ENCODE peak calls at places on chromosomes 12 and 14, in nine cellular contexts. Y is mucosa of descending colon, Z is SK-N-SH, W is ovary, T is spleen, N is upper lobe of right lung, J is cardiac muscle cell, P is IMR-90, G is left ventricle myocardium inferior. C is an unnamed sample. For H3K4me1, the result is how much of the 10 kb centered on the place peaks cover.

GRCh38 chr12:31406345-31406744 is 80.4 kb upstream of the SINHCAF start:
- DNase-seq in Y (no peak), Z (no peak), W (no peak), T (no peak), N (no peak), J (no peak), P (peak), G (no peak), C (no peak)

GRCh38 chr12:85065816-85066482 is 29.8 kb downstream of the LRRIQ1 start:
- DNase-seq in Y (no peak), Z (peak), W (no peak), T (no peak), N (no peak), J (no peak), P (no peak), G (no peak), C (no peak)

GRCh38 chr12:124556896-124557501 is 10.4 kb downstream of the NCOR2 start:
- DNase-seq in Y (no peak), Z (peak), W (no peak), T (peak), N (peak), J (no peak), P (no peak), G (no peak), C (no peak)

GRCh38 chr12:104687823-104688573 is 231.2 kb downstream of the CHST11 start:
- DNase-seq in Y (no peak), Z (no peak), W (no peak), T (no peak), N (no peak), J (no peak), P (no peak), G (no peak), C (no peak)

GRCh38 chr14:83297361-83297760 is 1763.7 kb upstream of the SEL1L start:
- DNase-seq in Y (no peak), Z (no peak), W (no peak), T (no peak), N (no peak), J (no peak), P (no peak), G (no peak), C (no peak)

GRCh38 chr14:89408907-89409675 is 7.9 kb downstream of the FOXN3 start:
- DNase-seq in Y (no peak), Z (no peak), W (no peak), T (no peak), N (peak), J (no peak), P (no peak), G (no peak), C (no peak)

GRCh38 chr12:88624911-88625310 is 44.6 kb upstream of the KITLG start:
- DNase-seq in Y (no peak), Z (no peak), W (no peak), T (no peak), N (no peak), J (no peak), P (peak), G (no peak), C (no peak)

GRCh38 chr12:89353188-89353822 is 1.0 kb upstream of the DUSP6 start:
- DNase-seq in Y (peak), Z (peak), W (peak), T (no peak), N (peak), J (peak), P (peak), G (peak), C (no peak)

GRCh38 chr12:114476159-114476558 is 70.2 kb upstream of the TBX5 start:
- DNase-seq in Y (no peak), Z (peak), W (no peak), T (no peak), N (no peak), J (peak), P (peak), G (no peak), C (no peak)

GRCh38 chr12:131916306-131917138 is 12.6 kb upstream of the PUS1 start:
- DNase-seq in Y (no peak), Z (no peak), W (no peak), T (no peak), N (peak), J (no peak), P (no peak), G (no peak), C (no peak)

GRCh38 chr14:96792581-96792980 is 4.6 kb upstream of the VRK1 start:
- DNase-seq in Y (no peak), Z (no peak), W (no peak), T (no peak), N (no peak), J (no peak), P (no peak), G (no peak), C (no peak)

GRCh38 chr12:90124914-90125313 is 416.3 kb upstream of the ATP2B1 start:
- DNase-seq in Y (no peak), Z (no peak), W (no peak), T (peak), N (no peak), J (no peak), P (no peak), G (no peak), C (no peak)

GRCh38 chr12:91769736-91770135 is 375.9 kb downstream of the BTG1 start:
- DNase-seq in Y (no peak), Z (no peak), W (no peak), T (no peak), N (no peak), J (no peak), P (no peak), G (no peak), C (no peak)

GRCh38 chr14:95495538-95496025 is 20.9 kb downstream of the SYNE3 start:
- DNase-seq in Y (no peak), Z (no peak), W (no peak), T (peak), N (no peak), J (no peak), P (no peak), G (no peak), C (no peak)

GRCh38 chr12:88153959-88154358 is 11.9 kb downstream of the TMTC3 start:
- DNase-seq in Y (no peak), Z (peak), W (no peak), T (no peak), N (no peak), J (peak), P (peak), G (no peak), C (no peak)

GRCh38 chr14:74933925-74934435 is 10.9 kb upstream of the RPS6KL1 start:
- DNase-seq in Y (no peak), Z (no peak), W (no peak), T (peak), N (no peak), J (no peak), P (no peak), G (no peak), C (no peak)

GRCh38 chr12:11959117-11959823 is 111.5 kb upstream of the BCL2L14 start:
- DNase-seq in Y (no peak), Z (no peak), W (no peak), T (no peak), N (no peak), J (no peak), P (peak), G (no peak), C (no peak)

GRCh38 chr12:132057691-132058090 is 86.4 kb downstream of the DDX51 start:
- DNase-seq in Y (no peak), Z (no peak), W (no peak), T (no peak), N (no peak), J (no peak), P (no peak), G (no peak), C (no peak)

GRCh38 chr14:23028800-23029199 is 5.9 kb downstream of the PSMB5 start:
- DNase-seq in Y (no peak), Z (no peak), W (no peak), T (no peak), N (no peak), J (no peak), P (peak), G (no peak), C (no peak)

GRCh38 chr14:89616425-89617141 is 199.6 kb upstream of the FOXN3 start:
- DNase-seq in Y (no peak), Z (peak), W (no peak), T (no peak), N (no peak), J (no peak), P (peak), G (no peak), C (no peak)

GRCh38 chr14:89425931-89426330 is 8.9 kb upstream of the FOXN3 start:
- DNase-seq in Y (no peak), Z (no peak), W (no peak), T (no peak), N (no peak), J (no peak), P (peak), G (no peak), C (no peak)

GRCh38 chr12:24997496-24997895 is 48.6 kb upstream of the BCAT1 start:
- DNase-seq in Y (no peak), Z (no peak), W (no peak), T (no peak), N (no peak), J (no peak), P (no peak), G (no peak), C (no peak)

GRCh38 chr12:130347588-130347987 is 9.9 kb downstream of the PIWIL1 start:
- DNase-seq in Y (no peak), Z (no peak), W (no peak), T (no peak), N (no peak), J (no peak), P (no peak), G (no peak), C (no peak)

GRCh38 chr12:21774358-21775129 is at the start of gene KCNJ8:
- DNase-seq in Y (peak), Z (peak), W (peak), T (peak), N (peak), J (peak), P (peak), G (peak), C (peak)

GRCh38 chr12:9943244-9943643 is 11.1 kb upstream of the CLEC2A start:
- DNase-seq in Y (peak), Z (no peak), W (no peak), T (peak), N (no peak), J (no peak), P (no peak), G (no peak), C (no peak)

GRCh38 chr12:56304276-56304675 is 4.1 kb upstream of the CS start:
- DNase-seq in Y (no peak), Z (no peak), W (no peak), T (no peak), N (no peak), J (no peak), P (no peak), G (no peak), C (no peak)

GRCh38 chr12:108939594-108939993 is 59.7 kb downstream of the DAO start:
- DNase-seq in Y (no peak), Z (no peak), W (no peak), T (no peak), N (no peak), J (peak), P (peak), G (no peak), C (no peak)

GRCh38 chr12:73589220-73589619 is 948.4 kb upstream of the ATXN7L3B start:
- DNase-seq in Y (no peak), Z (no peak), W (no peak), T (no peak), N (no peak), J (no peak), P (no peak), G (no peak), C (no peak)

GRCh38 chr12:92914170-92914569 is 14.9 kb downstream of the EEA1 start:
- DNase-seq in Y (no peak), Z (no peak), W (no peak), T (no peak), N (no peak), J (no peak), P (no peak), G (no peak), C (no peak)

GRCh38 chr12:27331299-27331926 is 1.2 kb upstream of the BMAL2 start:
- DNase-seq in Y (no peak), Z (no peak), W (no peak), T (no peak), N (no peak), J (no peak), P (peak), G (no peak), C (no peak)

GRCh38 chr14:42961509-42961908 is 1354.8 kb downstream of the LRFN5 start:
- DNase-seq in Y (no peak), Z (no peak), W (no peak), T (no peak), N (no peak), J (no peak), P (no peak), G (no peak), C (no peak)

GRCh38 chr12:82504411-82504810 is 146.1 kb downstream of the METTL25 start:
- DNase-seq in Y (no peak), Z (no peak), W (no peak), T (no peak), N (no peak), J (no peak), P (no peak), G (no peak), C (no peak)

GRCh38 chr12:91704446-91704845 is 441.2 kb downstream of the BTG1 start:
- DNase-seq in Y (no peak), Z (no peak), W (no peak), T (no peak), N (no peak), J (no peak), P (peak), G (no peak), C (no peak)

GRCh38 chr12:9134981-9135628 is 19.4 kb upstream of the A2M start:
- DNase-seq in Y (peak), Z (no peak), W (no peak), T (no peak), N (peak), J (no peak), P (peak), G (no peak), C (no peak)

GRCh38 chr12:76547526-76547925 is 12.0 kb downstream of the OSBPL8 start:
- DNase-seq in Y (no peak), Z (no peak), W (no peak), T (no peak), N (no peak), J (no peak), P (no peak), G (no peak), C (no peak)

GRCh38 chr12:46964496-46965098 is 114.8 kb upstream of the PCED1B start:
- DNase-seq in Y (no peak), Z (no peak), W (no peak), T (no peak), N (no peak), J (peak), P (peak), G (no peak), C (no peak)

GRCh38 chr12:110575326-110575725 is 7.8 kb downstream of the PPTC7 start:
- DNase-seq in Y (no peak), Z (no peak), W (no peak), T (no peak), N (no peak), J (peak), P (no peak), G (no peak), C (no peak)

GRCh38 chr12:110577717-110578521 is 5.2 kb downstream of the PPTC7 start:
- DNase-seq in Y (no peak), Z (no peak), W (no peak), T (no peak), N (no peak), J (no peak), P (peak), G (no peak), C (no peak)

GRCh38 chr12:110578522-110579238 is 4.4 kb downstream of the PPTC7 start:
- DNase-seq in Y (no peak), Z (no peak), W (no peak), T (no peak), N (no peak), J (no peak), P (no peak), G (no peak), C (no peak)

GRCh38 chr12:110574044-110574443 is 9.1 kb downstream of the PPTC7 start:
- DNase-seq in Y (no peak), Z (no peak), W (no peak), T (no peak), N (no peak), J (no peak), P (no peak), G (no peak), C (no peak)

GRCh38 chr12:110576504-110576903 is 6.6 kb downstream of the PPTC7 start:
- DNase-seq in Y (no peak), Z (no peak), W (no peak), T (no peak), N (no peak), J (no peak), P (no peak), G (no peak), C (no peak)
- H3K4me1 ChIP-seq in Y (under half), Z (under half), W (under half), T (half or more), N (under half), J (under half), P (under half), G (half or more), C (under half)

DNA sequence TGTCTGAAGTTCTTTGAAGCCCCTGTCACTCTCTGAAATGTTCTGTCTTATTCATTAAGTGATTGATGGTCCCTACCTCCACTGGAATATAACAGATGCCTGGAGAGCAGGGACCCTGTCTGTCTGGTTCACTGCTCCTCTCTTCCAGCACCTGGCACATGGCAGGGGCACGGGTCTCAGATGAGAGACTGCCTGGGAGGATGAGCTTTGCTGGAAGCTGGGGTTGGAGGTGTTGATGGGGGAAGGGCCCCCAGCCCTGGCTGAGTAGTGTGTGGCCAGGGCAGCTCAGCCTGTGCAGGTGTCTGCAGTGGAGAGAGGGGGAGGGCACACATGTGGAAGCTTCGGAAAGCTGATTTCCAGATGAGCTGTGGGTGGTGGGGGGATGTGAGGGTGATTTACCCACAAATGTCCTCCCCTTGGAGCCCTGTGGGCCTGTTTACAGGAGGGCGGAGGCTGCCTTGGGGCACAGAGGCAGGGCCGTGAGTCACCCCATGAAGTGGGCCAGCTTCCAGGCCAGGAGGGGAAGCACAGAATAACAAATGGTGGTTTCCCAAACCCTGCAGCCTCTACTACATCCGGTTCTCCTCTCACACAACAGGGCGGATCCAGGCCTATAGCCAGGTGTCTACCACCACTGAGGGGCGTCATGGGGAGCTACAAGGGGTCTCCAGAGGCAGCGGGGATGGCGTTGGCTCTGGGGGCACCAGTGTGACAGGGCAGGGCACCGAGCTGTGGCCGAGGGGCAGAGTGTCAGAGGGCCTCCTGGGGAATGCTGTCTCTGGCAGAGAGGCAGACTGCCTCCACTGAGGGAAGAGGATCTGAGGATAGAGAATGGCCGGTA is 11.0 kb downstream of the KRT7 start:
- DNase-seq in Y (peak), Z (peak), W (peak), T (peak), N (peak), J (no peak), P (peak), G (peak), C (peak)
- TF ChIP-seq CTCF in Y (no peak), Z (no peak), W (no peak), T (no peak), N (no peak), J (no peak), P (peak), G (no peak), C (no peak)

GRCh38 chr14:35963209-35963608 is 137.1 kb downstream of the BRMS1L start:
- DNase-seq in Y (no peak), Z (peak), W (no peak), T (no peak), N (no peak), J (no peak), P (no peak), G (no peak), C (no peak)

GRCh38 chr14:35964736-35965135 is 138.6 kb downstream of the BRMS1L start:
- DNase-seq in Y (no peak), Z (no peak), W (no peak), T (no peak), N (no peak), J (no peak), P (no peak), G (no peak), C (no peak)

GRCh38 chr14:35965425-35965824 is 139.3 kb downstream of the BRMS1L start:
- DNase-seq in Y (no peak), Z (no peak), W (no peak), T (no peak), N (no peak), J (no peak), P (no peak), G (no peak), C (no peak)

GRCh38 chr14:35959835-35960234 is 133.7 kb downstream of the BRMS1L start:
- DNase-seq in Y (no peak), Z (no peak), W (no peak), T (no peak), N (no peak), J (no peak), P (no peak), G (no peak), C (no peak)

DNA sequence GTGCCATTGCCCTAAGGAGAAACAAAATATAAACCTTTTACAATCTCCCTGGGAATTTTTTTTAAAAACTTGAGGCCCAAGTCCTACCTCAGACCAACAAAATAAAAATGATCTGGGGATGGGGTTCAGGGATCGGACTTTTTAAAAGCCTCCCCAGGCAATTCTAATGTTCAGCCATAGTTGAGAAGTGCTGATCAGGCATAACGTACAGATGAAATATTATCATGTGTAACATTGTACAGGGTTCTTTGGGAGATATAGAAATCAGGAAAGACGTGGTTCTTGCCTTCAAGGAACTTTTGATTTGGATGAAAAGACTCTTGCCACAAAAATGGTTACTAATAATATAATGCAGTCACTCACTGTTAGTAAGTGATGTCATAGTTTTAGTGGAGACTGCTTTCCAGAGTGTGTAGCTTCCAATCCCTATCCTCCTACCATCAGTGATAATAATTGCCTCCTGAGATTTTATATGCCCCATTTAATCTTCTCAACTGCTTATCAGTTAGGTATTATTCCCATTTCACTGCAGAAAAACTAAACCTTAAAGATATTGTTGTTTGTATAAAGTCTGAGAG is 135.6 kb downstream of the BRMS1L start:
- DNase-seq in Y (no peak), Z (no peak), W (no peak), T (no peak), N (no peak), J (no peak), P (no peak), G (no peak), C (no peak)
- H3K4me1 ChIP-seq in Y (under half), Z (under half), W (under half), T (under half), N (under half), J (under half), P (under half), G (under half), C (under half)

DNA sequence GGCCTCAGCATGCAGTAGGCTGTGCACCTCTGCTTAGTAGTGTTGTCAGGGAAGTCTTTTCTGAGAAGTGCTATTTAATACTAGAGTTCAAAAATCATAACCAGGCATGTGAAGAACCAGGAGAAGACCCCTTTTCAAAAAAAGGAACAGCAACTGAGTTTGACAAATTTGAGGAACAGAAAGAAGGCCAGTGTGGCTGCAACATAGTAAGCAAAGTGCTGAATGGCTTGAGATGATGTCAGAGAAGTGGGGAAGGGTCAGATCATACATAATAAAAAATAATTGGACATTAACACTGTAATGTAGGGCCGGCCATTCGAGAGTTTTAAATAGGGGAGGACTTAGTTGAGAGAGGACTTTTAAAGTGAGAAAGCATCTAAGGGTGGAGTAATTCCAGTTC is 11.1 kb upstream of the CNTN1 start:
- DNase-seq in Y (no peak), Z (no peak), W (no peak), T (no peak), N (no peak), J (no peak), P (no peak), G (no peak), C (no peak)
- TF ChIP-seq CTCF in Y (no peak), Z (no peak), W (no peak), T (no peak), N (no peak), J (no peak), P (no peak), G (no peak), C (no peak)